ENCODE peak calls at places on chromosome 2, in six cellular contexts. B, C, T, G, X and Z are unnamed samples.
A peak's percentile ranks its signal among the peaks of the same experiment; 100 is the strongest.

GRCh38 chr2:98896416-98896815 is 39.6 kb downstream of the CRACDL start:
- DNase-seq in B (no peak), C (no peak), T (no peak), G (no peak), X (no peak), Z (peak; percentile 34)

GRCh38 chr2:127901339-127902072 is 15.8 kb upstream of the AMMECR1L start:
- DNase-seq in B (no peak), C (no peak), T (no peak), G (peak; percentile 86), X (no peak), Z (no peak)

GRCh38 chr2:184598313-184599053 is at the start of gene ZNF804A:
- DNase-seq in B (peak; percentile 80), C (peak; percentile 78), T (peak; percentile 55), G (peak; percentile 45), X (peak; percentile 50), Z (peak; percentile 87)

GRCh38 chr2:73156539-73157124 is 43.9 kb upstream of the RAB11FIP5 start:
- DNase-seq in B (peak; percentile 75), C (no peak), T (peak; percentile 94), G (peak; percentile 61), X (peak; percentile 65), Z (no peak)

GRCh38 chr2:84713441-84713840 is 167.4 kb downstream of the TRABD2A start:
- DNase-seq in B (no peak), C (no peak), T (no peak), G (no peak), X (no peak), Z (no peak)

GRCh38 chr2:99940963-99941362 is 201.4 kb downstream of the AFF3 start:
- DNase-seq in B (no peak), C (no peak), T (no peak), G (no peak), X (no peak), Z (no peak)

GRCh38 chr2:178542161-178542560 is 61.9 kb downstream of the PLEKHA3 start:
- DNase-seq in B (no peak), C (no peak), T (no peak), G (no peak), X (no peak), Z (no peak)

GRCh38 chr2:239239607-239240479 is 161.0 kb downstream of the HDAC4 start:
- DNase-seq in B (no peak), C (peak; percentile 81), T (no peak), G (no peak), X (no peak), Z (no peak)

GRCh38 chr2:85187069-85187468 is 53.9 kb downstream of the TCF7L1 start:
- DNase-seq in B (no peak), C (no peak), T (no peak), G (no peak), X (no peak), Z (no peak)

GRCh38 chr2:224103603-224104002 is 64.5 kb upstream of the SERPINE2 start:
- DNase-seq in B (no peak), C (no peak), T (no peak), G (no peak), X (no peak), Z (no peak)

GRCh38 chr2:1769703-1770422 is 25.5 kb upstream of the PXDN start:
- DNase-seq in B (peak; percentile 85), C (no peak), T (peak; percentile 97), G (no peak), X (peak; percentile 81), Z (no peak)

GRCh38 chr2:85318222-85319182 is 9.3 kb downstream of the TGOLN2 start:
- DNase-seq in B (no peak), C (no peak), T (no peak), G (no peak), X (peak; percentile 91), Z (no peak)

GRCh38 chr2:182672471-182673165 is 43.4 kb upstream of the DNAJC10 start:
- DNase-seq in B (no peak), C (no peak), T (no peak), G (no peak), X (peak; percentile 69), Z (no peak)

GRCh38 chr2:20724500-20725053 is 57.6 kb downstream of the GDF7 start:
- DNase-seq in B (no peak), C (no peak), T (no peak), G (no peak), X (no peak), Z (no peak)

GRCh38 chr2:177675256-177676220 is 283.0 kb downstream of the AGPS start:
- DNase-seq in B (peak; percentile 64), C (no peak), T (no peak), G (no peak), X (no peak), Z (no peak)

GRCh38 chr2:190256087-190256486 is 63.5 kb downstream of the HIBCH start:
- DNase-seq in B (no peak), C (no peak), T (no peak), G (no peak), X (no peak), Z (no peak)

GRCh38 chr2:53913721-53914120 is 54.0 kb upstream of the GPR75 start:
- DNase-seq in B (no peak), C (no peak), T (no peak), G (no peak), X (peak; percentile 27), Z (no peak)

GRCh38 chr2:241315183-241315878 is at the start of gene HDLBP:
- DNase-seq in B (peak; percentile 100), C (peak; percentile 99), T (peak; percentile 99), G (peak; percentile 99), X (peak; percentile 99), Z (peak; percentile 100)
- TF ChIP-seq CTCF in B (no peak), C (peak; percentile 78), T (peak; percentile 59), G (no peak), X (peak; percentile 27), Z (no peak)

GRCh38 chr2:236366406-236366805 is 102.2 kb upstream of the ASB18 start:
- DNase-seq in B (no peak), C (no peak), T (no peak), G (no peak), X (no peak), Z (no peak)

GRCh38 chr2:236366049-236366387 is 101.8 kb upstream of the ASB18 start:
- DNase-seq in B (no peak), C (no peak), T (no peak), G (no peak), X (no peak), Z (no peak)

GRCh38 chr2:236369606-236370005 is 105.4 kb upstream of the ASB18 start:
- DNase-seq in B (no peak), C (no peak), T (peak; percentile 35), G (no peak), X (no peak), Z (no peak)

GRCh38 chr2:236365258-236366048 is 101.2 kb upstream of the ASB18 start:
- DNase-seq in B (no peak), C (no peak), T (no peak), G (no peak), X (no peak), Z (no peak)

DNA sequence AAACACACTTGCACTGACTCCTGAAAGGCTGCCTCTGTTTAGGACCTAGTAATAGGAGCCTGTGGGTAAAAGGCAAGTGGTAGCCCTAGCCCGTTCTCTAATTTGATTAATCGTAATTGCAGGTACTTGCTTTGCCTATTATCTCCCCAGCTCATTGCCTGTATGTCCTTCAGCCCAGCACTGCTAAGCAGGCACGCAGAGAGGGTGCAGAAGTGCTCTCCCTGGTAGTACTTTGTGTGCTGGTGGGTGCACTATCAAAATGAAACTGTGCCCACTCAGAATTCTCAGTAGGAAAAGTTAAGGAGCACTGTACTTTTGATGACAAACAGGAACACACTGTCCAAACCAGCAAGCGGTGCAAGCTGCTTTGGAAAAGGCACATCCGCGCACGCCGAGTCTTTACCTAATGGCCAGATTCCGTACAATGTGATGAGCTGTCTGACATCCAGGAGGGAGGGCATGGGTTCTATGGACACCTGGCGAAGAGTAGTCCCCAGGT is 103.6 kb upstream of the ASB18 start:
- DNase-seq in B (no peak), C (no peak), T (no peak), G (no peak), X (no peak), Z (no peak)
- TF ChIP-seq CTCF in B (no peak), C (no peak), T (no peak), G (no peak), X (no peak), Z (no peak)

DNA sequence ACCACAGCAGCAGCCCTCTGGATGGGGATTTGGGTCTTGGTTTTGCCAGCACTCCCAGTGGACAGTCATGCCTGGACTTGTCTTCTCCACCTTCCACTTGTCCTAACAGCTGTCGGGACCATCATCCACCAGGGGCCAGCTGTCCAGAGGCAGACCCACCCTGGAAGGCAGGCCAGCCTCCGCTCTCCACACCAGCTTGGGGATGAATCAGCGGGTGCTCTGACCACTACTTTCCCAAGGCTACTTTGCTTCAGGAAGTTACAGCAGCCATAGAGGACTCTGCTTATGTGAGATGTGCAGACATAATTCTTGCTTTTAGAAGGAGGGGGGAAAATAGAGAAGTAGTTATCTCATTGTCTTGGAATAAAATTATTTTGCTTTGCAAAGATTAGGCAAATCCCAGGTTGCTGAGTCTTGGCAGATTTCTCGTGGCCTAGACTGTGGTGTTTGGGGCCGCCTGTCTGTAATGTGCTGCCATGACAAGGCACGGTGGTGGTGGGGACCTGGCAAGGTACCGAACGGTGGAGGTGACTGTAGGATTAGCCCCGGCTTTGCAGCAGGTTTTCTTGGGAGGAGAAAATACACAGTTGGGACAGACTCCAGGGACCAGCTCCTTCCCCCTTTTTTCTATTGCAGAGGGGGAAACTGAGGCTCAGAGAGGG is 148.7 kb downstream of the AGAP1 start:
- DNase-seq in B (no peak), C (no peak), T (peak; percentile 34), G (no peak), X (peak; percentile 36), Z (no peak)
- TF ChIP-seq CTCF in B (no peak), C (peak; percentile 37), T (no peak), G (no peak), X (no peak), Z (no peak)

GRCh38 chr2:222797308-222797707 is 63.5 kb upstream of the ACSL3 start:
- DNase-seq in B (no peak), C (no peak), T (peak; percentile 60), G (no peak), X (no peak), Z (no peak)
- TF ChIP-seq CTCF in B (peak; percentile 39), C (peak; percentile 74), T (peak; percentile 60), G (peak; percentile 45), X (peak; percentile 55), Z (peak; percentile 32)

GRCh38 chr2:205564761-205565160 is 117.5 kb upstream of the NRP2 start:
- DNase-seq in B (no peak), C (no peak), T (peak; percentile 68), G (no peak), X (no peak), Z (no peak)
- TF ChIP-seq CTCF in B (no peak), C (no peak), T (no peak), G (no peak), X (no peak), Z (no peak)

GRCh38 chr2:42554392-42554791 is 14.0 kb upstream of the MTA3 start:
- DNase-seq in B (no peak), C (no peak), T (peak; percentile 63), G (no peak), X (no peak), Z (no peak)

GRCh38 chr2:42560886-42561285 is 7.5 kb upstream of the MTA3 start:
- DNase-seq in B (no peak), C (no peak), T (no peak), G (no peak), X (no peak), Z (no peak)

GRCh38 chr2:42556351-42556890 is 12.0 kb upstream of the MTA3 start:
- DNase-seq in B (peak; percentile 43), C (no peak), T (peak; percentile 18), G (no peak), X (no peak), Z (no peak)

GRCh38 chr2:42562474-42563144 is 5.8 kb upstream of the MTA3 start:
- DNase-seq in B (no peak), C (no peak), T (no peak), G (no peak), X (peak; percentile 77), Z (no peak)

GRCh38 chr2:42558827-42559226 is 9.6 kb upstream of the MTA3 start:
- DNase-seq in B (no peak), C (no peak), T (no peak), G (no peak), X (peak; percentile 33), Z (no peak)
- TF ChIP-seq CTCF in B (no peak), C (no peak), T (peak; percentile 46), G (no peak), X (peak; percentile 28), Z (no peak)